ENCODE peak calls at places on chromosomes 7 and 10, in four cellular contexts. One of them, this sample, is unnamed.

GRCh38 chr10:16304311-16304710 is 132.5 kb upstream of the PTER start:
- DNase-seq in neural progenitor cell: no peak
- DNase-seq in IMR-90: no peak
- DNase-seq in astrocyte: no peak
- DNase-seq in this sample: no peak

GRCh38 chr7:24665564-24666294 is 91.5 kb downstream of the GSDME start:
- DNase-seq in astrocyte: peak; percentile 16
- DNase-seq in neural progenitor cell: peak; percentile 60
- DNase-seq in IMR-90: peak; percentile 58
- DNase-seq in this sample: no peak

GRCh38 chr7:149776305-149776704 is 2.9 kb upstream of the ZNF467 start:
- DNase-seq in astrocyte: no peak
- DNase-seq in IMR-90: peak; percentile 15
- DNase-seq in neural progenitor cell: no peak
- DNase-seq in this sample: no peak

GRCh38 chr7:66050990-66051424 is 24.6 kb upstream of the ASL start:
- DNase-seq in astrocyte: peak; percentile 89
- DNase-seq in IMR-90: peak; percentile 94
- DNase-seq in neural progenitor cell: no peak
- DNase-seq in this sample: peak; percentile 80

GRCh38 chr7:13949450-13949849 is 40.0 kb downstream of the ETV1 start:
- DNase-seq in IMR-90: no peak
- DNase-seq in neural progenitor cell: no peak
- DNase-seq in astrocyte: no peak
- DNase-seq in this sample: no peak

GRCh38 chr7:124349443-124349842 is 316.6 kb upstream of the TMEM229A start:
- DNase-seq in neural progenitor cell: no peak
- DNase-seq in IMR-90: no peak
- DNase-seq in astrocyte: no peak
- DNase-seq in this sample: no peak

GRCh38 chr10:14380746-14381145 is 50.0 kb upstream of the FRMD4A start:
- DNase-seq in IMR-90: no peak
- DNase-seq in neural progenitor cell: no peak
- DNase-seq in astrocyte: no peak
- DNase-seq in this sample: no peak

GRCh38 chr7:156640949-156641485 is 443 bp downstream of the RNF32 start:
- DNase-seq in astrocyte: peak; percentile 49
- DNase-seq in IMR-90: peak; percentile 57
- DNase-seq in neural progenitor cell: no peak
- DNase-seq in this sample: no peak

GRCh38 chr7:26193432-26194206 is 6.9 kb downstream of the HNRNPA2B1 start:
- DNase-seq in neural progenitor cell: no peak
- DNase-seq in astrocyte: no peak
- DNase-seq in IMR-90: no peak
- DNase-seq in this sample: no peak

GRCh38 chr10:111035542-111035941 is 41.3 kb upstream of the ADRA2A start:
- DNase-seq in IMR-90: peak; percentile 38
- DNase-seq in astrocyte: no peak
- DNase-seq in neural progenitor cell: no peak
- DNase-seq in this sample: no peak

GRCh38 chr7:158812684-158813083 is 16.6 kb downstream of the ESYT2 start:
- DNase-seq in astrocyte: no peak
- DNase-seq in IMR-90: no peak
- DNase-seq in neural progenitor cell: no peak
- DNase-seq in this sample: no peak

GRCh38 chr7:39088730-39089129 is 111.0 kb downstream of the POU6F2 start:
- DNase-seq in neural progenitor cell: peak; percentile 72
- DNase-seq in astrocyte: no peak
- DNase-seq in IMR-90: no peak
- DNase-seq in this sample: no peak

GRCh38 chr7:131219277-131220041 is 108.2 kb upstream of the MKLN1 start:
- DNase-seq in neural progenitor cell: no peak
- DNase-seq in IMR-90: no peak
- DNase-seq in astrocyte: no peak
- DNase-seq in this sample: no peak

GRCh38 chr10:6154566-6154965 is 48.2 kb upstream of the PFKFB3 start:
- DNase-seq in astrocyte: no peak
- DNase-seq in IMR-90: no peak
- DNase-seq in neural progenitor cell: no peak
- DNase-seq in this sample: no peak
- TF ChIP-seq CTCF in astrocyte: no peak
- TF ChIP-seq CTCF in IMR-90: no peak
- TF ChIP-seq CTCF in neural progenitor cell: no peak
- TF ChIP-seq CTCF in this sample: no peak

GRCh38 chr10:117541909-117542705 is 439 bp upstream of the EMX2 start:
- DNase-seq in IMR-90: peak; percentile 2
- DNase-seq in neural progenitor cell: peak; percentile 96
- DNase-seq in astrocyte: peak; percentile 23
- DNase-seq in this sample: peak; percentile 92

GRCh38 chr10:117541405-117541908 is 1.1 kb upstream of the EMX2 start:
- DNase-seq in IMR-90: no peak
- DNase-seq in astrocyte: no peak
- DNase-seq in neural progenitor cell: peak; percentile 90
- DNase-seq in this sample: peak; percentile 45

GRCh38 chr10:117543999-117544728 is 1.6 kb downstream of the EMX2 start:
- DNase-seq in astrocyte: no peak
- DNase-seq in neural progenitor cell: peak; percentile 73
- DNase-seq in IMR-90: no peak
- DNase-seq in this sample: no peak

GRCh38 chr10:117543245-117543998 is 876 bp downstream of the EMX2 start:
- DNase-seq in astrocyte: no peak
- DNase-seq in IMR-90: no peak
- DNase-seq in neural progenitor cell: peak; percentile 86
- DNase-seq in this sample: no peak

GRCh38 chr10:117542706-117543244 is at the start of gene EMX2:
- DNase-seq in astrocyte: no peak
- DNase-seq in neural progenitor cell: no peak
- DNase-seq in IMR-90: no peak
- DNase-seq in this sample: no peak
- H3K4me3 ChIP-seq in astrocyte: peak within 1 kb of the TSS; percentile 50
- H3K4me3 ChIP-seq in neural progenitor cell: peak within 1 kb of the TSS; percentile 83
- H3K4me3 ChIP-seq in IMR-90: no peak within 1 kb of the TSS
- H3K4me3 ChIP-seq in this sample: peak within 1 kb of the TSS; percentile 86

GRCh38 chr10:103333934-103334520 is 16.9 kb downstream of the PCGF6 start:
- DNase-seq in IMR-90: peak; percentile 33
- DNase-seq in astrocyte: peak; percentile 4
- DNase-seq in neural progenitor cell: peak; percentile 15
- DNase-seq in this sample: no peak

GRCh38 chr10:103336370-103336769 is 14.6 kb downstream of the PCGF6 start:
- DNase-seq in neural progenitor cell: no peak
- DNase-seq in IMR-90: no peak
- DNase-seq in astrocyte: no peak
- DNase-seq in this sample: no peak

DNA sequence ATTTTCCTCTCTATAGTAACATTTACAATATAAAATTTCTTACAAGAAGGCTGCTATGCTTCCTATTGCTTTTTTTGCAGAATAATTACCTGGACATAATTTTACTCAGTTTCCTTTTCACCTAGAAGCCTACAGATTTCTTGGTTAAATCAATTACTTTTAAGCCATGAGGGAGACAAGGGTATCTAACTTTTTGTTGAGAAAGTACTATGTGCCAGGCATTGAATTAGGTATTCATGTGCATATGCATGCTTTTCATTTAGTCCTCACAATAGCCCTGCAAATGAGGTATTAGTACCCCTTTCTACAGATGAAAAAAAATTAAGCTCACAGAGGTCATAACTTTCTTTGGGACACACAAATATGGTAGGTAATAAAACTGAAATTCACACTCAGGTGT is 16.4 kb downstream of the PCGF6 start:
- DNase-seq in IMR-90: no peak
- DNase-seq in neural progenitor cell: no peak
- DNase-seq in astrocyte: no peak
- DNase-seq in this sample: no peak
- H3K36me3 ChIP-seq in IMR-90: peaks cover 25% of the 10 kb centered on the region
- H3K36me3 ChIP-seq in neural progenitor cell: peaks cover 12% of the 10 kb centered on the region
- H3K36me3 ChIP-seq in astrocyte: peaks cover 21% of the 10 kb centered on the region
- H3K36me3 ChIP-seq in this sample: no peaks in the 10 kb centered on the region

GRCh38 chr7:99143853-99144672 is at the start of gene SMURF1:
- DNase-seq in IMR-90: peak; percentile 47
- DNase-seq in neural progenitor cell: peak; percentile 92
- DNase-seq in astrocyte: peak; percentile 36
- DNase-seq in this sample: no peak
- TF ChIP-seq CTCF in IMR-90: no peak
- TF ChIP-seq CTCF in neural progenitor cell: peak; percentile 12
- TF ChIP-seq CTCF in astrocyte: no peak
- TF ChIP-seq CTCF in this sample: no peak

GRCh38 chr7:143437568-143437967 is 5.7 kb upstream of the TAS2R60 start:
- DNase-seq in neural progenitor cell: no peak
- DNase-seq in astrocyte: no peak
- DNase-seq in IMR-90: no peak
- DNase-seq in this sample: no peak

GRCh38 chr7:143435266-143435665 is 8.0 kb upstream of the TAS2R60 start:
- DNase-seq in neural progenitor cell: no peak
- DNase-seq in IMR-90: no peak
- DNase-seq in astrocyte: no peak
- DNase-seq in this sample: no peak

GRCh38 chr7:143436539-143436938 is 6.7 kb upstream of the TAS2R60 start:
- DNase-seq in neural progenitor cell: no peak
- DNase-seq in astrocyte: no peak
- DNase-seq in IMR-90: no peak
- DNase-seq in this sample: no peak

GRCh38 chr7:143433759-143434158 is 9.5 kb upstream of the TAS2R60 start:
- DNase-seq in IMR-90: no peak
- DNase-seq in neural progenitor cell: no peak
- DNase-seq in astrocyte: no peak
- DNase-seq in this sample: no peak

DNA sequence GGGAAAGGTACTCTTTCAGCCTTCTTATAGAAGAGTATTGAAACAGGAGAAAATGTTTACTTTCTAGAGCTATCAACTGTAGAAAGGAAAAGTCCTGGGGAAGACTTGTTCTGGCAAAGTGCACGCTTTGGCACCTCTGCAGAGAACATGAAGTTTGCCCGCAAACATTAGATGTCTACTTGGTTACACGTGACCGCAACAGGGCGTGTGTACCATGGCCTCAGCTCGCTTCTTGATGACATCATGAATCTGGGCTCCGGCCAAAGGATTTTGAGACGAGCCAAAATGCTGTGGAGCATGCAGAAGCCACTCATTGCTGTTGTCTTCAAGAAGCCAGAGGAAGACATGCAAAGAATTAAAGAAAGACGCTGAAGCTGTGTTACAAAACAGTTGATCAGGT is 8.6 kb upstream of the TAS2R60 start:
- DNase-seq in neural progenitor cell: no peak
- DNase-seq in IMR-90: peak; percentile 41
- DNase-seq in astrocyte: no peak
- DNase-seq in this sample: no peak
- H3K4me3 ChIP-seq in neural progenitor cell: no peak overlapping the region
- H3K4me3 ChIP-seq in IMR-90: no peak overlapping the region
- H3K4me3 ChIP-seq in astrocyte: no peak overlapping the region
- H3K4me3 ChIP-seq in this sample: no peak overlapping the region

GRCh38 chr7:151689196-151689971 is 169.7 kb upstream of the RHEB start:
- DNase-seq in IMR-90: no peak
- DNase-seq in astrocyte: peak; percentile 65
- DNase-seq in neural progenitor cell: no peak
- DNase-seq in this sample: no peak

GRCh38 chr7:151692721-151693120 is 173.0 kb upstream of the RHEB start:
- DNase-seq in IMR-90: no peak
- DNase-seq in neural progenitor cell: no peak
- DNase-seq in astrocyte: no peak
- DNase-seq in this sample: no peak

GRCh38 chr7:151690597-151690996 is 170.9 kb upstream of the RHEB start:
- DNase-seq in IMR-90: peak; percentile 77
- DNase-seq in neural progenitor cell: no peak
- DNase-seq in astrocyte: peak; percentile 66
- DNase-seq in this sample: no peak

GRCh38 chr7:151693140-151693539 is 173.4 kb upstream of the RHEB start:
- DNase-seq in IMR-90: no peak
- DNase-seq in astrocyte: no peak
- DNase-seq in neural progenitor cell: no peak
- DNase-seq in this sample: no peak

GRCh38 chr7:151691449-151691848 is 171.8 kb upstream of the RHEB start:
- DNase-seq in astrocyte: no peak
- DNase-seq in IMR-90: no peak
- DNase-seq in neural progenitor cell: no peak
- DNase-seq in this sample: no peak
- H3K36me3 ChIP-seq in astrocyte: no peaks in the 10 kb centered on the region
- H3K36me3 ChIP-seq in IMR-90: no peaks in the 10 kb centered on the region
- H3K36me3 ChIP-seq in neural progenitor cell: no peaks in the 10 kb centered on the region
- H3K36me3 ChIP-seq in this sample: no peaks in the 10 kb centered on the region

GRCh38 chr10:46106410-46107255 is 60.6 kb upstream of the MSMB start:
- DNase-seq in IMR-90: peak; percentile 12
- DNase-seq in neural progenitor cell: peak; percentile 49
- DNase-seq in astrocyte: peak; percentile 8
- DNase-seq in this sample: no peak
- TF ChIP-seq CTCF in IMR-90: no peak
- TF ChIP-seq CTCF in neural progenitor cell: no peak
- TF ChIP-seq CTCF in astrocyte: no peak
- TF ChIP-seq CTCF in this sample: no peak

GRCh38 chr10:50557130-50557682 is 66.5 kb downstream of the SGMS1 start:
- DNase-seq in IMR-90: no peak
- DNase-seq in astrocyte: no peak
- DNase-seq in neural progenitor cell: no peak
- DNase-seq in this sample: no peak
- H3K4me3 ChIP-seq in IMR-90: no peak overlapping the region
- H3K4me3 ChIP-seq in astrocyte: no peak overlapping the region
- H3K4me3 ChIP-seq in neural progenitor cell: no peak overlapping the region
- H3K4me3 ChIP-seq in this sample: no peak overlapping the region

GRCh38 chr10:43174969-43175368 is 36.7 kb downstream of the CSGALNACT2 start:
- DNase-seq in neural progenitor cell: no peak
- DNase-seq in IMR-90: no peak
- DNase-seq in astrocyte: no peak
- DNase-seq in this sample: no peak
- H3K36me3 ChIP-seq in neural progenitor cell: peaks cover 8% of the 10 kb centered on the region
- H3K36me3 ChIP-seq in IMR-90: peaks cover 24% of the 10 kb centered on the region
- H3K36me3 ChIP-seq in astrocyte: peaks cover 14% of the 10 kb centered on the region
- H3K36me3 ChIP-seq in this sample: peaks cover 1% of the 10 kb centered on the region

This sample was measured in kidney epithelial cell.